ENCODE peak calls at places on chromosomes 12 and 14, in six cellular contexts. G is ascending aorta, S is fibroblast of lung, P is H9, I is OCI-LY7, C is fibroblast of pulmonary artery. X is an unnamed sample.

GRCh38 chr14:35985504-35986218 is 159.5 kb downstream of the BRMS1L start:
- DNase-seq in S (peak; percentile 6), P (no peak), G (no peak), C (no peak), I (no peak), X (peak; percentile 4)

GRCh38 chr14:63438065-63438757 is 105.0 kb downstream of the PPP2R5E start:
- DNase-seq in G (peak; percentile 86), I (peak; percentile 14), S (peak; percentile 87), P (no peak), C (peak; percentile 98), X (peak; percentile 36)

GRCh38 chr14:77707355-77707723 is 484 bp downstream of the ALKBH1 start:
- DNase-seq in C (peak; percentile 41), I (peak; percentile 23), G (no peak), P (no peak), S (peak; percentile 60), X (peak; percentile 34)

GRCh38 chr12:43847427-43847826 is 11.5 kb downstream of the TMEM117 start:
- DNase-seq in I (no peak), P (no peak), S (peak; percentile 27), G (no peak), C (peak; percentile 22), X (no peak)

GRCh38 chr12:82504411-82504810 is 146.1 kb downstream of the METTL25 start:
- DNase-seq in I (no peak), G (no peak), S (no peak), C (peak; percentile 13), P (no peak), X (no peak)

GRCh38 chr14:91961297-91962220 is 14.1 kb upstream of the FBLN5 start:
- DNase-seq in P (no peak), I (no peak), G (no peak), C (no peak), S (no peak), X (no peak)

GRCh38 chr14:72554994-72555608 is 338.8 kb downstream of the DPF3 start:
- DNase-seq in C (no peak), G (peak; percentile 38), S (no peak), P (no peak), I (no peak), X (no peak)

GRCh38 chr14:51595831-51596472 is 55.8 kb upstream of the FRMD6 start:
- DNase-seq in I (no peak), C (no peak), G (no peak), S (no peak), P (no peak), X (no peak)

GRCh38 chr12:104742551-104742961 is 215.5 kb downstream of the SLC41A2 start:
- DNase-seq in I (no peak), C (no peak), S (no peak), P (no peak), G (peak; percentile 72), X (no peak)

GRCh38 chr14:68888883-68889282 is 90.2 kb downstream of the ACTN1 start:
- DNase-seq in G (no peak), P (no peak), S (no peak), C (no peak), I (no peak), X (no peak)

GRCh38 chr12:126930234-126930633 is 1336.7 kb upstream of the TMEM132C start:
- DNase-seq in S (no peak), C (no peak), I (no peak), P (no peak), G (no peak), X (no peak)

GRCh38 chr12:33439587-33440011 is at the start of gene SYT10:
- DNase-seq in C (peak; percentile 14), G (no peak), S (no peak), P (peak; percentile 87), I (no peak), X (no peak)

GRCh38 chr14:64937176-64937820 is 5.2 kb downstream of the GPX2 start:
- DNase-seq in C (peak; percentile 42), G (no peak), P (no peak), I (no peak), S (no peak), X (no peak)

GRCh38 chr12:63937381-63938168 is 93.1 kb downstream of the SRGAP1 start:
- DNase-seq in I (no peak), P (no peak), C (no peak), G (no peak), S (no peak), X (no peak)

GRCh38 chr12:65121049-65121955 is at the start of gene WIF1:
- DNase-seq in G (no peak), I (no peak), C (peak; percentile 1), S (peak; percentile 2), P (peak; percentile 89), X (peak; percentile 40)

GRCh38 chr14:51370758-51371386 is 130.8 kb downstream of the TMX1 start:
- DNase-seq in I (no peak), C (no peak), S (no peak), G (no peak), P (no peak), X (no peak)

GRCh38 chr12:23722655-23723054 is 226.8 kb downstream of the SOX5 start:
- DNase-seq in S (no peak), C (no peak), P (no peak), G (no peak), I (no peak), X (no peak)

GRCh38 chr14:38003746-38004609 is 203.7 kb upstream of the SSTR1 start:
- DNase-seq in G (no peak), S (no peak), C (no peak), I (no peak), P (no peak), X (no peak)

GRCh38 chr14:102758087-102758486 is 19.2 kb upstream of the TRAF3 start:
- DNase-seq in G (no peak), P (no peak), S (no peak), C (no peak), I (no peak), X (no peak)

GRCh38 chr12:64968989-64969819 is 144.8 kb downstream of the TBC1D30 start:
- DNase-seq in P (no peak), I (no peak), S (peak; percentile 51), C (peak; percentile 43), G (no peak), X (no peak)

GRCh38 chr12:57604454-57605307 is at the start of gene DTX3:
- DNase-seq in G (peak; percentile 82), I (no peak), C (no peak), P (peak; percentile 68), S (peak; percentile 43), X (peak; percentile 66)

GRCh38 chr12:53757095-53757770 is 5.5 kb upstream of the CISTR start:
- DNase-seq in S (peak; percentile 69), I (peak; percentile 87), P (peak; percentile 98), G (peak; percentile 89), C (peak; percentile 70), X (peak; percentile 96)

GRCh38 chr14:58533417-58533816 is 104.3 kb upstream of the DACT1 start:
- DNase-seq in S (peak; percentile 12), P (no peak), C (peak; percentile 71), G (no peak), I (no peak), X (no peak)

GRCh38 chr12:11804130-11804529 is 154.7 kb downstream of the ETV6 start:
- DNase-seq in G (no peak), I (no peak), P (no peak), C (no peak), S (no peak), X (no peak)

GRCh38 chr12:11805680-11806079 is 156.2 kb downstream of the ETV6 start:
- DNase-seq in S (no peak), P (no peak), G (no peak), C (no peak), I (no peak), X (no peak)

GRCh38 chr12:11807453-11807852 is 158.0 kb downstream of the ETV6 start:
- DNase-seq in P (no peak), C (no peak), G (no peak), I (peak; percentile 71), S (no peak), X (no peak)

GRCh38 chr12:11801643-11802042 is 152.2 kb downstream of the ETV6 start:
- DNase-seq in S (no peak), G (no peak), P (no peak), I (no peak), C (no peak), X (no peak)

DNA sequence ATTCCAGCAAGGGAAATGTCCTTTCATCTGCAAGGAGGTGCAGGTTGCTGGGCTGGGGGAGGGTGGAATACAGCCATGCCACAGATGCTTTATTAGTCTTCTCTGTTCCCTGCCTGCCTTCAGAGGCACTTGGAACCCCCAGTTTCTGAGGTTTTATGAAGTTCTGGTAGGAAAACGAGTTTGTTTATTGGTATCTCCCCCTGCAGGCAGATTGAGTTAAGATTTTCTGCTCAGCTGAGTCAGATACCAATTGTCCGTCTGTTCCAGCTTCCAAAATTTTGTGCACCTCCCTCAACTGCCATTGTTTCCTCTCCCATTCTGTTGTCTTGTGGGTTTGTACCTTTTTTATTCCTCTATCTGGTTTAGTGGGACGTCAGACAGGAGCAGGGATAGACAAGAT is 155.6 kb downstream of the ETV6 start:
- DNase-seq in S (no peak), G (no peak), I (peak; percentile 48), C (no peak), P (no peak), X (no peak)
- TF ChIP-seq CTCF in S (peak; percentile 19), G (no peak), I (peak; percentile 75), C (peak; percentile 4), P (peak; percentile 49), X (no peak)

GRCh38 chr12:8033153-8034044 is 883 bp downstream of the FOXJ2 start:
- DNase-seq in G (peak; percentile 85), C (peak; percentile 33), I (peak; percentile 34), P (peak; percentile 85), S (peak; percentile 38), X (peak; percentile 68)
- TF ChIP-seq CTCF in G (no peak), C (no peak), I (peak; percentile 5), P (no peak), S (no peak), X (no peak)

GRCh38 chr12:46516933-46517578 is 144.5 kb upstream of the SLC38A2 start:
- DNase-seq in S (no peak), P (no peak), I (no peak), C (no peak), G (no peak), X (peak; percentile 58)

GRCh38 chr12:46518729-46519128 is 146.2 kb upstream of the SLC38A2 start:
- DNase-seq in P (no peak), G (no peak), S (peak; percentile 37), C (no peak), I (no peak), X (no peak)

GRCh38 chr12:46518184-46518583 is 145.6 kb upstream of the SLC38A2 start:
- DNase-seq in C (no peak), P (no peak), I (no peak), G (no peak), S (peak; percentile 45), X (no peak)

GRCh38 chr12:46516238-46516932 is 143.8 kb upstream of the SLC38A2 start:
- DNase-seq in S (no peak), C (no peak), I (no peak), G (no peak), P (no peak), X (no peak)

GRCh38 chr12:46517579-46517962 is 145.0 kb upstream of the SLC38A2 start:
- DNase-seq in P (no peak), I (no peak), G (no peak), S (no peak), C (no peak), X (peak; percentile 10)
- TF ChIP-seq CTCF in P (no peak), I (peak; percentile 21), G (no peak), S (no peak), C (no peak), X (no peak)

DNA sequence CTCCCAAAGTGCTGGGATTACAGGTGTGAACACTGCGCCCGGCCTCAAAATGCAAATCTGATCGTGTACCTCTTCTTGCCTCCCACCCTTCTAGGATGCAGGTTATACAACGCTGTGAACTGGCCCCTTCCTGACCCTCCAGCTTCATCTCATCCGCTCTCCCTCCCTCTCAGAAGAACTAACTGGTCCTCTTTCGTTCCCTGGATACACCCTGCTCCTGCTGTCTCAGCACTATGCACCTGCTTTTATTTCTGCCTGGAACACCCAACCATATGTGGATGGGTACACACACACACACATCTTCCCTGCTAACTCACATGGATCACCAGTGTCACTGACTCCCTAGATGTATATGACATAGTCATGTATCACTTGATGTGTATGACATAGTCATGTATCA is 56.1 kb upstream of the VASH1 start:
- DNase-seq in S (no peak), C (no peak), G (no peak), P (no peak), I (no peak), X (no peak)
- TF ChIP-seq CTCF in S (no peak), C (no peak), G (no peak), P (no peak), I (no peak), X (no peak)

X was measured in activated CD8-positive, alpha-beta T cell treated with anti-CD3 and anti-CD28 coated beads for 36 hours.